ENCODE peak calls at places on chromosomes 3 and 15, in eight cellular contexts. T, C, A, Z, H, K, P and B are unnamed samples.

GRCh38 chr15:72117448-72117697 is 577 bp downstream of the MYO9A start:
- DNase-seq in A (peak), P (peak), K (peak), Z (peak), H (no peak), C (peak), T (peak), B (peak)

GRCh38 chr3:45509038-45509767 is 85.3 kb upstream of the LIMD1 start:
- DNase-seq in T (no peak), C (no peak), Z (peak), H (peak), A (peak), P (peak), K (no peak), B (peak)

GRCh38 chr15:49860101-49860500 is 239.3 kb downstream of the DTWD1 start:
- DNase-seq in T (no peak), C (no peak), A (peak), K (no peak), H (peak), Z (no peak), P (peak), B (peak)

GRCh38 chr15:90266485-90266884 is 1.0 kb downstream of the NGRN start:
- DNase-seq in P (peak), A (peak), C (no peak), T (no peak), H (no peak), K (no peak), Z (peak), B (peak)

GRCh38 chr3:464255-464654 is 267.7 kb downstream of the CHL1 start:
- DNase-seq in P (no peak), T (no peak), A (no peak), Z (no peak), C (no peak), H (no peak), K (no peak), B (no peak)

GRCh38 chr3:4930501-4930900 is 48.7 kb upstream of the BHLHE40 start:
- DNase-seq in T (no peak), Z (no peak), H (no peak), A (no peak), K (no peak), P (no peak), C (no peak), B (no peak)

GRCh38 chr15:71220828-71221227 is 105.6 kb downstream of the THSD4 start:
- DNase-seq in C (no peak), H (no peak), Z (no peak), P (no peak), A (no peak), T (no peak), K (no peak), B (no peak)

GRCh38 chr3:177196473-177197040 is 725 bp downstream of the TBL1XR1 start:
- DNase-seq in P (no peak), C (no peak), H (no peak), K (peak), A (peak), T (peak), Z (no peak), B (peak)

GRCh38 chr3:37668831-37669610 is 192.7 kb upstream of the CTDSPL start:
- DNase-seq in T (peak), K (no peak), A (no peak), H (no peak), Z (no peak), C (no peak), P (peak), B (no peak)

GRCh38 chr3:5875056-5875455 is 687.5 kb downstream of the EDEM1 start:
- DNase-seq in P (no peak), T (no peak), A (no peak), K (no peak), Z (no peak), C (no peak), H (no peak), B (no peak)

GRCh38 chr3:178044320-178044719 is 491.9 kb upstream of the KCNMB2 start:
- DNase-seq in K (no peak), P (no peak), C (no peak), T (no peak), A (no peak), H (no peak), Z (no peak), B (no peak)

GRCh38 chr3:66989860-66990696 is 8.0 kb upstream of the KBTBD8 start:
- DNase-seq in Z (no peak), P (no peak), C (no peak), H (no peak), T (no peak), A (peak), K (no peak), B (peak)

GRCh38 chr3:191148131-191148530 is 50.9 kb upstream of the OSTN start:
- DNase-seq in C (no peak), H (no peak), A (no peak), P (no peak), T (no peak), Z (peak), K (no peak), B (peak)

GRCh38 chr3:116341916-116342315 is 103.4 kb downstream of the LSAMP start:
- DNase-seq in A (no peak), Z (no peak), T (no peak), H (no peak), K (no peak), C (no peak), P (no peak), B (no peak)

GRCh38 chr3:40386213-40386612 is 771 bp upstream of the ENTPD3 start:
- DNase-seq in T (no peak), Z (no peak), A (no peak), P (no peak), C (no peak), K (no peak), H (no peak), B (no peak)

GRCh38 chr3:84965141-84965540 is 6.4 kb downstream of the CADM2 start:
- DNase-seq in C (no peak), Z (no peak), P (no peak), K (peak), H (no peak), A (no peak), T (no peak), B (no peak)

GRCh38 chr3:69144631-69145244 is 22.3 kb upstream of the LMOD3 start:
- DNase-seq in Z (no peak), K (peak), H (no peak), T (no peak), A (no peak), P (no peak), C (no peak), B (no peak)

GRCh38 chr3:133881987-133882825 is 13.5 kb downstream of the RAB6B start:
- DNase-seq in H (no peak), C (peak), A (no peak), T (no peak), P (no peak), Z (no peak), K (no peak), B (no peak)

GRCh38 chr3:127089487-127090145 is 103.3 kb upstream of the PRR23E start:
- DNase-seq in C (peak), K (no peak), H (no peak), A (peak), T (no peak), Z (no peak), P (no peak), B (peak)

GRCh38 chr3:100796556-100796955 is 87.3 kb downstream of the TFG start:
- DNase-seq in K (peak), H (no peak), T (no peak), A (peak), P (peak), C (no peak), Z (no peak), B (peak)

GRCh38 chr3:9600597-9600996 is 47.0 kb upstream of the LHFPL4 start:
- DNase-seq in T (no peak), H (no peak), K (no peak), A (no peak), C (peak), P (no peak), Z (no peak), B (peak)
- H3K4me3 ChIP-seq in T (peak), H (no peak), K (no peak), A (peak), C (no peak), P (peak), Z (peak), B (no peak)

GRCh38 chr15:63608989-63609388 is 11.8 kb downstream of the FBXL22 start:
- DNase-seq in A (no peak), P (no peak), C (no peak), Z (no peak), T (no peak), H (no peak), K (no peak), B (no peak)

GRCh38 chr15:63611217-63611616 is 14.0 kb downstream of the FBXL22 start:
- DNase-seq in A (no peak), C (no peak), H (no peak), Z (no peak), P (no peak), T (no peak), K (peak), B (no peak)

GRCh38 chr15:63612300-63612699 is 15.1 kb downstream of the FBXL22 start:
- DNase-seq in P (no peak), C (no peak), Z (no peak), A (no peak), K (no peak), T (no peak), H (no peak), B (no peak)

GRCh38 chr15:63609448-63609847 is 12.3 kb downstream of the FBXL22 start:
- DNase-seq in P (no peak), C (no peak), K (no peak), T (no peak), Z (no peak), A (no peak), H (no peak), B (no peak)

GRCh38 chr15:63610209-63610841 is 13.1 kb downstream of the FBXL22 start:
- DNase-seq in T (peak), K (peak), C (no peak), P (peak), A (peak), H (peak), Z (peak), B (peak)
- H3K4me3 ChIP-seq in T (no peak), K (no peak), C (peak), P (no peak), A (no peak), H (no peak), Z (no peak), B (no peak)

DNA sequence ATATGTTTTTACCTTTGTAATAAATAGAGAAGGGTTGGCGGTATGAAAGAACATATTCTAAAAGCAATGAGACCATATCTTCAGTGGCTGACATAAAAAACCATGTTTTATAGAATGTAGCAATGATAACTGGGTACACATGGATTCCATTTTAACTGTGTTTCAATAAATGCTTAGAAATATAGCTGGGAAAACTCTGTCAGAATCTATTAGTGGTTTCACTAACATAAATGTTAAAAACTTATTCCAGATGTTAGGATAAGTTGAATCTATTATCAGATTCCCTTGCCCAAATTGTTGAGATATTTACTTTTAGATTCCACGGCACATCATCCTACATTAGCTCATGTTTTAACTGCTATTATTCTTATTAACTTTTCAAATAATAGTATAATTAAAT is 772.2 kb upstream of the ALCAM start:
- DNase-seq in P (no peak), A (no peak), Z (no peak), C (no peak), T (no peak), H (no peak), K (no peak), B (no peak)
- H3K4me3 ChIP-seq in P (no peak), A (no peak), Z (no peak), C (no peak), T (no peak), H (no peak), K (no peak), B (no peak)

GRCh38 chr15:57866149-57866736 is 159.7 kb downstream of the POLR2M start:
- DNase-seq in H (no peak), A (peak), T (no peak), C (peak), Z (peak), K (peak), P (peak), B (peak)
- H3K4me3 ChIP-seq in H (no peak), A (no peak), T (no peak), C (no peak), Z (no peak), K (no peak), P (no peak), B (no peak)

GRCh38 chr3:101848326-101848725 is 988 bp upstream of the NFKBIZ start:
- DNase-seq in P (no peak), T (no peak), Z (no peak), C (no peak), A (no peak), K (no peak), H (no peak), B (no peak)
- H3K4me3 ChIP-seq in P (no peak), T (peak), Z (no peak), C (peak), A (peak), K (peak), H (no peak), B (peak)

GRCh38 chr15:26890451-26890850 is 23.6 kb downstream of the GABRA5 start:
- DNase-seq in K (no peak), T (no peak), H (no peak), P (no peak), A (no peak), Z (no peak), C (no peak), B (no peak)

GRCh38 chr15:26892119-26892518 is 25.3 kb downstream of the GABRA5 start:
- DNase-seq in Z (no peak), C (no peak), P (no peak), T (no peak), H (no peak), A (no peak), K (no peak), B (no peak)

GRCh38 chr15:26892678-26893077 is 25.8 kb downstream of the GABRA5 start:
- DNase-seq in P (no peak), H (no peak), K (no peak), A (no peak), T (no peak), C (no peak), Z (no peak), B (no peak)

GRCh38 chr15:26890988-26891387 is 24.1 kb downstream of the GABRA5 start:
- DNase-seq in P (no peak), H (no peak), A (no peak), T (no peak), Z (no peak), K (no peak), C (no peak), B (no peak)

GRCh38 chr15:26891448-26891881 is 24.6 kb downstream of the GABRA5 start:
- DNase-seq in A (peak), K (peak), H (peak), Z (peak), T (no peak), C (peak), P (peak), B (peak)
- H3K4me3 ChIP-seq in A (peak), K (no peak), H (peak), Z (peak), T (no peak), C (peak), P (peak), B (peak)

DNA sequence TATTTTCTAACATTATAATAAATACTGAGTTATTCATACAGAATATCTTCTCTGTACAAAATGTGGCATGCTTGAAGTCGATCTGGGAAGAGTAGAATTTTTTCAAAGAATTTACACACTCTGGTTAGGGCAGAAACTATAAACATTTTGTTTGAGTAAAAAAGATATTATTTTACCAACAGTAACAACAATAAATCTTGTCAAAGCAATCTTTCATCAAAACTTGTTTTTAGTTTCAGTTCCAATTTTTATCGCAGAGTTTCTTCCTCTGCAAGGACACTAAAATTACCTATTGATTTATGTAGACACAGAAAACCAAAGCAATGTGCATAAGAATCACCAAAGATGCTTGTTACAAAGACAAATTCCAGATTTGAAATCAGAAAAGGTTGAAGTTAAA is 62.0 kb downstream of the CGGBP1 start:
- DNase-seq in C (no peak), H (no peak), K (no peak), P (no peak), A (no peak), Z (no peak), T (no peak), B (no peak)
- H3K4me3 ChIP-seq in C (no peak), H (no peak), K (no peak), P (no peak), A (no peak), Z (no peak), T (no peak), B (no peak)

DNA sequence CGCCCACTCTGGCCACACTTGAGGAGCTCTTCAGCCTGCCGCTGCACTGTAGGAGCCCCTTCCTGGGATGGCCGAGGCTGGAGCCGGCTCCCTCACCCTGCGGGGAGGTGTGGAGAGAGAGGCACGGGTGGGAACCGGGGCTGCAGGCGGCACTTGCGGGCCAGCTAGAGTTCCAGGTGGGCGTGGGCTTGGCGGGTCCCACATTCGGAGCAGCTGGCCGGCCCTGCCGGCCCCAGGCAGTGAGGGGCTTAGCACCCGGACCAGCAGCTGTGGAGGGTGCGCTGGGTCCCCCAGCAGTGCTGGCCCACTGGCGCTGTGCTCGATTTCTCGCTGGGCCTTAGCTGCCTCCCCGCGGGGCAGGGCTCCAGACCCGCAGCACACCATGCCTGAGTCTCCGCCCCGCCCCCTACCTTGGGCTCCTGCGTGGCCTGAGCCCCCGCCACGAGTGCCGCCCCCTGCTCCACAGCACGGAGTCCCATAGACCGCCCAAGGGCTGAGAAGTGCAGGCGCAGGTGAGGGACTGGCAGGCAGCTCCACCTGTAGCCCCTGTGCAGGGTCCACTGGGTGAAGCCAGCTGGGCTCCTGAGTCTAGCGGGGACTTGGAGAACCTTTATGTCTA is 71.9 kb downstream of the IL12A start:
- DNase-seq in K (no peak), A (no peak), P (no peak), H (no peak), T (no peak), C (peak), Z (no peak), B (no peak)
- H3K4me3 ChIP-seq in K (no peak), A (no peak), P (no peak), H (no peak), T (no peak), C (no peak), Z (no peak), B (no peak)

GRCh38 chr15:39942101-39942752 is 8.3 kb downstream of the EIF2AK4 start:
- DNase-seq in H (no peak), Z (no peak), A (peak), C (no peak), K (no peak), P (no peak), T (no peak), B (peak)
- H3K4me3 ChIP-seq in H (no peak), Z (no peak), A (no peak), C (no peak), K (no peak), P (no peak), T (no peak), B (no peak)